ENCODE peak calls at places on chromosome 2, in four cellular contexts. D is IMR-90, S is H54, V is A549. J is an unnamed sample.

GRCh38 chr2:40955635-40956034 is 503.7 kb upstream of the SLC8A1 start:
- DNase-seq in S (no peak), V (no peak), D (no peak), J (no peak)

GRCh38 chr2:16330012-16330411 is 335.6 kb downstream of the CYRIA start:
- DNase-seq in D (no peak), S (no peak), V (no peak), J (no peak)

GRCh38 chr2:151083864-151084263 is 177.8 kb downstream of the RBM43 start:
- DNase-seq in D (no peak), V (no peak), S (no peak), J (no peak)

GRCh38 chr2:219437141-219437540 is 2.5 kb downstream of the SPEG start:
- DNase-seq in S (no peak), V (no peak), D (no peak), J (no peak)

GRCh38 chr2:189022002-189022401 is 47.8 kb downstream of the COL3A1 start:
- DNase-seq in S (no peak), V (no peak), D (peak; percentile 93), J (no peak)

GRCh38 chr2:6977095-6977777 is 60.0 kb downstream of the RNF144A start:
- DNase-seq in S (no peak), D (no peak), V (no peak), J (no peak)

GRCh38 chr2:27954771-27955384 is 64.3 kb downstream of the BABAM2 start:
- DNase-seq in V (peak; percentile 60), D (peak; percentile 97), S (no peak), J (no peak)

GRCh38 chr2:110675679-110676078 is 2.2 kb downstream of the BUB1 start:
- DNase-seq in S (no peak), V (no peak), D (no peak), J (no peak)

GRCh38 chr2:159694500-159695040 is 17.7 kb upstream of the MARCHF7 start:
- DNase-seq in V (no peak), S (no peak), D (no peak), J (no peak)

GRCh38 chr2:230691005-230691647 is 21.5 kb upstream of the CAB39 start:
- DNase-seq in V (no peak), S (peak; percentile 70), D (peak; percentile 76), J (no peak)

GRCh38 chr2:102698369-102699111 is 63.3 kb upstream of the TMEM182 start:
- DNase-seq in V (no peak), D (no peak), S (no peak), J (peak; percentile 19)

GRCh38 chr2:28391564-28392296 is 928 bp upstream of the FOSL2 start:
- DNase-seq in S (peak; percentile 77), V (peak; percentile 82), D (peak; percentile 79), J (peak; percentile 84)

GRCh38 chr2:193584001-193584400 is 1389.3 kb upstream of the TMEFF2 start:
- DNase-seq in D (peak; percentile 0), V (no peak), S (peak; percentile 15), J (no peak)

GRCh38 chr2:200839513-200839912 is 24.9 kb downstream of the CLK1 start:
- DNase-seq in D (no peak), S (no peak), V (no peak), J (no peak)

GRCh38 chr2:67579791-67580190 is 182.7 kb downstream of the ETAA1 start:
- DNase-seq in S (no peak), V (no peak), D (no peak), J (no peak)

DNA sequence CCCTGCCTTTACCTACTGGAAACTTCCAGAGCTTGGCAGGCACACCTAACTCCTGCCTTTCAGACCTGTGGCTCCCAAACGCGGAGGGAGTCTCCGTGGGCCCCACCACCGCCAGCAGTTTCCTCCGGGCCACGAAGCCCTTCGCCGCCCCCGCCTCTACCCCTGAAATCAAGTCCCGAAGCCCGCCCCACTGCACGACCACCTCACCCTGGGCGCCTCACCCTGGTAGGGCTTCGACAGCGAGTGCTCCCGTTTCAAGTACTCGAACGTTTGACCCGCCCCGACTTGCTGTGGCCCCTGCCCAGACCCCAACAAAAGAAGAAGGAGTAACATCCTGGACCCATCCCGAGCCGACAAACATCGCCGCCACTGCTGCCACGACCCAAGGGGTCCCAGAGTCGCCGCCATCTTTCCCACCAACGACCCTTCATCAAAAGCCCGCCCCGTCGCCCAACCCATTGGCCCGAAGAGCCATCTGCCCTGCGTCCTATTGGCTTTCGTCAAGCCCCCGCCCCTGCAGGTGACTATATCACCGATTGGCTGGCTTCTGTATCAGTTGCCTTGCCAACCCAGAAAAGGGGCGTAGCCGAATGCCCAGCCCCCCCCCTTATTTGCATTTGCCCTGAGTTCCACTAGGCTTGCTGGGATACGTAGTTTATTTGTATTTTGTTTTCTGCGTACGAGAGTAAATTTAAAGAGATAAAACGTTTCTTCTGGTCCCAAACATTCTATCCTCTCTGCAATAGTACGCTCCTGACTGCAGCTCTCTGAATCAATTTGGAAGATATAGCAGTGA is at the start of gene LMAN2L:
- DNase-seq in S (peak; percentile 92), D (peak; percentile 95), V (peak; percentile 87), J (peak; percentile 97)
- TF ChIP-seq POLR2A in S (peak; percentile 66), D (peak; percentile 70), V (peak; percentile 80), J (peak; percentile 55)

GRCh38 chr2:174683392-174683759 is 80.9 kb downstream of the CHRNA1 start:
- DNase-seq in D (peak; percentile 52), S (no peak), V (peak; percentile 50), J (peak; percentile 11)

GRCh38 chr2:174681099-174681982 is 82.9 kb downstream of the CHRNA1 start:
- DNase-seq in V (peak; percentile 24), D (peak; percentile 25), S (peak; percentile 38), J (no peak)

GRCh38 chr2:174681983-174682577 is 82.2 kb downstream of the CHRNA1 start:
- DNase-seq in V (peak; percentile 35), D (no peak), S (peak; percentile 64), J (peak; percentile 17)

GRCh38 chr2:174680221-174680620 is 82.6 kb upstream of the WIPF1 start:
- DNase-seq in S (no peak), D (no peak), V (no peak), J (no peak)

DNA sequence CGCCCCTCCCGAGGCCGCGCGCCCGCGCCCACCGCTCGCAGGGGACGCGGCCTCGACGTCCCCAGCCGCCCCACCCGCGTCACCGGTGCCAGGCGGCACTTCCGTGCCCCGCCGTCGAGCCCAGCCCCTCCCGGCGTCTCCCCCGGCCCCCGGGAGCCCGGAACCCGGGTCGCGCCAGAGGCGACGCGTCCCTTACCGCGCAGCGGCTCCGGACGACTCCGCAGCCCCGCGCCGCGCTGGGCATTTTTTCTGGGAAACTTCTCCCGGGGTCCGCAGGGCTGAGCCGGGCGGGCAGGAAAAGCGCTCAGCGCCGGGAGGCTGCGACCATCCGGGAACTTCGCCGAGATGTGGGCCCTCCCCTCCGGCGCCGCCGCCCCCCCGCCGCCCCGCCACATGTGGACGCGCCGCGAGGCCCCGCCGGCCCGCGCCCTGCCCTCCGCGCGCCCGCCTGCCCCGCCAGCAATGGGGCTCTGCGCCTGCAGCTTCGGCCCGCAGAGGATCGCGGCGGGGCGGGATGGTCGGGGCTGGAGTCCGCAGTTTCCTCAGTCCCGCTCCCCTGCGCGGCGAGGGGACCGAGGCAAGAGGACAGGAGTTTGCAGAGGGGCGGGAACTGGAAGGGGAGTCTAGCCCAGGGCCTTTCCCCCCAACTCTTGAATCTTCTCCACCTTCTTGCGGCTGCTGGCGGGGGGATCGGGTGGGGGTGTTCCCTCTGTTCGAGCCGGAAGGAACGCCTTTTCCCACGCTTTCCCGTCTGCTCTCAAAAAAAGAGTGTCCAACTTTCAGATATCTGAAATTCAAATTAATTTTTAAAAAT is 81.5 kb downstream of the CHRNA1 start:
- DNase-seq in V (peak; percentile 55), S (peak; percentile 72), D (peak; percentile 59), J (peak; percentile 39)
- TF ChIP-seq POLR2A in V (no peak), S (peak; percentile 34), D (peak; percentile 20), J (no peak)

DNA sequence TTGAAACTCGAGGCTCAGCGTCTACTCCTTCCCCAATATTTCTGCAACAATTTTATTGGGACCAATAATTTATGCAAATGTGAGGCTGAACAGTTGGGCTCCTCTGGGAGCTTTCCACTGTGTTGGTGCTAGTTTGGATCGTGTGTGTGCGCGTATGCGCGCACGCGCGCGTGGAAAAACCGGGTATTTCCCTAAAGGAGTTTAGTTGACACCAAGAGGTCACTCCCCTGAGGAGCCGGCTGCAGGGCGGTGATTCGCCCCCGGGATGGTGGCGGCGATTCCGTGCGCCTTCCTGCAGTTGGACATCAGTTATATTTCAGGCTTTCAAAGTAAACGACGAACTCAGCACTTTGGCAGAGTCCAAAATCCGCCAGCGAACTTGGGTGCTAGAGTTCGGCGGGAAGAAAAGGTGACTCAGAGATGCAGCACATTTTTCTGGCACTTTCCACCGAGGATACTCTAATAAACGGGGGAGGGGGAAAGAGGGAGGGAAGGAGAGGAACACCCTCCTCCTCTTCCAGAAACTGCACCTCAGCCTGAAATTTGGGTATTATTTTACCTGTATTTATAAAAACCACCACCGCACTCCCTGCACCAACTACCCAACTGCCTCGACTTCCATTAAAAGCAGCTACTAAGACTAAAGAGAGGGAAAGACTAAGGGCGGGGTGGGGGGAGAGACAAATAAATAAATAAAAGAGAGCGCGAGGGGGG is 186.6 kb upstream of the FANCL start:
- DNase-seq in V (no peak), D (peak; percentile 15), S (no peak), J (peak; percentile 43)
- TF ChIP-seq POLR2A in V (no peak), D (no peak), S (no peak), J (no peak)

GRCh38 chr2:190149942-190150341 is 87.4 kb upstream of the MSTN start:
- DNase-seq in V (no peak), S (no peak), D (no peak), J (no peak)
- TF ChIP-seq POLR2A in V (no peak), S (no peak), D (no peak), J (no peak)

GRCh38 chr2:45650851-45651414 is 542 bp upstream of the PRKCE start:
- DNase-seq in S (peak; percentile 92), D (peak; percentile 98), V (peak; percentile 72), J (peak; percentile 87)
- TF ChIP-seq POLR2A in S (peak; percentile 69), D (peak; percentile 86), V (peak; percentile 74), J (peak; percentile 57)

DNA sequence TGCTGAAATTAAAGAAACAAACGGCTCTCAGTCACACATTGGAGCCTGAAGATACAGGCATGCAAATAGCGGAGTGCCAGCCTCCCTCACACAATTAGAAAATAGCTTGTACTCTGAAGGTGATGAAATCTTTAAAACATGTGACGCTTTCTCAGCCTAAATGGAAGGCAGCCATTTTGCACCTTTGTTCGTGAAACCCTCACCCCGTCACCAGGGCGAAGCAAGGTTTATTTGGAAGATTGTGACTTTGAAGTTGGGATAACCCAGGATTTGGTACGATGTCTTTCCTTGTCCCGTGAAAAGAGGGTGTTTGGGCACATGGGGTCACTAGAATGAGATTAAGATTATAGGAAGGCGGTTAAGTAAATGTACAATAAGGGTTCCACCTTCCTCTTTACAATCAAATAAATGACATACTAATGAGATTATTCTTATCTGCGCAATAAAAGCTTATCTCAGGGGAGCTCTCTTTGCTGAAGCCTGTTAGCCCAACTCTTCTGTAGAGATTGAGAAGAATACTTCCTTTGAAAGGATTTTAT is 4.2 kb downstream of the SH3BP4 start:
- DNase-seq in S (no peak), D (no peak), V (no peak), J (no peak)
- TF ChIP-seq POLR2A in S (no peak), D (no peak), V (no peak), J (no peak)